ENCODE peak calls at places on chromosome 22, in ten cellular contexts. F is spleen; M is GM23338; V is Caco-2; K is cardiac muscle cell; C is lung; S is CD8-positive, alpha-beta T cell; L is OCI-LY7; P is SJSA1; H is fibroblast of lung. T is an unnamed sample.

GRCh38 chr22:20959578-20960461 is 7.2 kb upstream of the AIFM3 start:
- DNase-seq in S (no peak), M (no peak), K (no peak), H (no peak), F (peak; percentile 19), P (no peak), L (no peak), C (no peak), V (no peak), T (no peak)

GRCh38 chr22:17875631-17876030 is 101.4 kb upstream of the BID start:
- DNase-seq in C (no peak), M (no peak), L (no peak), K (no peak), S (no peak), P (no peak), F (no peak), V (no peak), H (no peak), T (no peak)

GRCh38 chr22:20014526-20015186 is 2.0 kb downstream of the ARVCF start:
- DNase-seq in C (no peak), S (no peak), V (no peak), H (no peak), K (no peak), M (no peak), F (peak; percentile 72), P (no peak), L (no peak), T (no peak)

GRCh38 chr22:50469377-50470305 is 5.2 kb downstream of the SBF1 start:
- DNase-seq in V (peak; percentile 62), S (peak; percentile 99), L (peak; percentile 98), C (peak; percentile 58), H (peak; percentile 68), M (peak; percentile 56), P (peak; percentile 68), K (peak; percentile 39), F (peak; percentile 98), T (peak; percentile 99)

GRCh38 chr22:50274311-50274710 is 4.1 kb upstream of the MAPK11 start:
- DNase-seq in L (peak; percentile 80), H (peak; percentile 59), F (no peak), K (peak; percentile 70), C (no peak), S (peak; percentile 44), V (no peak), P (no peak), M (peak; percentile 60), T (peak; percentile 27)

GRCh38 chr22:21972293-21972779 is 10.3 kb downstream of the TOP3B start:
- DNase-seq in F (no peak), L (peak; percentile 66), M (peak; percentile 75), S (peak; percentile 60), V (no peak), C (no peak), H (no peak), P (no peak), K (peak; percentile 49), T (peak; percentile 33)

GRCh38 chr22:23532756-23533155 is 47.3 kb downstream of the IGLL1 start:
- DNase-seq in F (peak; percentile 40), C (no peak), H (no peak), L (no peak), K (no peak), V (no peak), M (no peak), S (no peak), P (no peak), T (no peak)

GRCh38 chr22:17951315-17951714 is 73.0 kb downstream of the MICAL3 start:
- DNase-seq in S (no peak), P (no peak), C (no peak), M (no peak), K (no peak), H (no peak), F (no peak), L (no peak), V (no peak), T (no peak)

DNA sequence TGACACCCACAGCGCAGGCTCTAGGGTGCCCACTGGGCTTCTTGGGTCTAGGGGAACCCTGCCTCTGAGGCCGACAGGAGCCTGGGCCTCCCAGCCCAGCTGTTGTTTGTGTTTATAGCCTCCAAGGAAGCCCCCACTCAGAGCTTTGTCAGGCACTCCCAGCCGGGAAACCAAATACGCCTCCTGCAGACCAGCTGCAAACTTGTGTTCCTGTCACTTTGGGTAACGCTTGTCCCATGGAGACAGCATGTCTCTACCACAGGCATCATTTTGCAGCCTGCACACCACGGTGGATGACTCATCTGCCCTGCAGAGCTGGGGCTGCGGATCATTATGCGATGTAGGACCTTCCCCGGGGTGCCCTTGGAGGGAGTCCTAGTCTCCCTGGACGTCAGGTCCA is 40.6 kb upstream of the CRYBB3 start:
- DNase-seq in P (no peak), K (peak; percentile 14), M (no peak), V (no peak), S (no peak), F (no peak), C (no peak), H (peak; percentile 18), L (no peak), T (no peak)
- H3K4me1 ChIP-seq in P (no peaks in the 10 kb centered on the region), K (peaks cover 10% of the 10 kb centered on the region), M (no peaks in the 10 kb centered on the region), V (no peaks in the 10 kb centered on the region), S (no peaks in the 10 kb centered on the region), F (no peaks in the 10 kb centered on the region), C (peaks cover 7% of the 10 kb centered on the region), H (no peaks in the 10 kb centered on the region), L (no peaks in the 10 kb centered on the region), T (no peaks in the 10 kb centered on the region)

GRCh38 chr22:36360011-36360410 is 27.8 kb downstream of the MYH9 start:
- DNase-seq in V (no peak), M (peak; percentile 79), L (no peak), F (no peak), C (no peak), S (no peak), P (no peak), K (no peak), H (no peak), T (no peak)
- H3K4me1 ChIP-seq in V (peaks cover 89% of the 10 kb centered on the region), M (peaks cover 87% of the 10 kb centered on the region), L (peaks cover 74% of the 10 kb centered on the region), F (peaks cover 100% of the 10 kb centered on the region), C (peaks cover 66% of the 10 kb centered on the region), S (peaks cover 97% of the 10 kb centered on the region), P (peaks cover 100% of the 10 kb centered on the region), K (peaks cover 48% of the 10 kb centered on the region), H (peaks cover 75% of the 10 kb centered on the region), T (peaks cover 100% of the 10 kb centered on the region)

DNA sequence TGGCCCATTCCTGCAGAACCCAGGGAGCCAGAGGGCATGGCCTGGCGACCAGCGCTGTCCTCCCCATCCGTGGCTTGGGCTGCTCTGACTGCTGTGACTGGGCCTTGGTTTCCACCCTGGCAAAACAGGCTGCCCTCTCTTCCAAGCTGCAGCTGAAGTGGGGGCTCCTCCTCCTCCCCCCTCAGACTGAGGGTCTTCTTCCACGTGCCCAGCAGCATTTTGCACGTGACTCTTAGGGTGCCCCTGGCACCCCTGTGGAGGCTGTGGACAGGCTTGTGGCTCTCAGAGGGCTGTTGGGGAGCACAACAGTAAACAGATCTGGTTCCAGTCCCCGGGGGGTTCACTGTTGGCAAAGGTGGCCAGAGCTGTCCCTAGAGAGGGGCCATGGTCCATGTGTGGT is 51.4 kb downstream of the PISD start:
- DNase-seq in L (no peak), S (no peak), K (no peak), P (no peak), C (no peak), M (no peak), V (no peak), H (no peak), F (peak; percentile 51), T (no peak)
- H3K4me1 ChIP-seq in L (peaks cover 1% of the 10 kb centered on the region), S (no peaks in the 10 kb centered on the region), K (peaks cover 2% of the 10 kb centered on the region), P (no peaks in the 10 kb centered on the region), C (peaks cover 12% of the 10 kb centered on the region), M (no peaks in the 10 kb centered on the region), V (peaks cover 4% of the 10 kb centered on the region), H (peaks cover 2% of the 10 kb centered on the region), F (peaks cover 43% of the 10 kb centered on the region), T (peaks cover 6% of the 10 kb centered on the region)

DNA sequence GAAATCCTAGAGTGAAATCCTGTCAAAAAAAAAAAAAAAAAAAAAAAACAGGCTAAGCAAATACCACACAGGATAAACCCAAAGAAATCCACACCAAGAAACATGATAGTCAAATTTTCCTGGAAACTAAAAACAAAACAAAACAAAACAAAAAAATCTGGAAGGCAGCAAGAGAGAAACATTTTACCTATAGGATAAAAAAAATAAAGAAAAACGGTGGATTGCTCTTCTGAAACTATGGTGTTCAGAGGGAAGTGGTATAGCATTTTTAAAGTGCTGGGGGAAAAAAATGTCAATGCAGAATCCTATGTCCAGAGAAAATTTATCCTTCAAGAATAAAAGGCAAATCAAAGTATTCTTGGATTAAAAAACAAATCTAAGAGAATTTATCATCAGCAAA is 41.6 kb upstream of the CBX7 start:
- DNase-seq in M (no peak), C (no peak), P (no peak), K (no peak), H (no peak), F (no peak), L (no peak), V (no peak), S (no peak), T (no peak)
- H3K4me1 ChIP-seq in M (no peaks in the 10 kb centered on the region), C (no peaks in the 10 kb centered on the region), P (no peaks in the 10 kb centered on the region), K (no peaks in the 10 kb centered on the region), H (no peaks in the 10 kb centered on the region), F (peaks cover 11% of the 10 kb centered on the region), L (no peaks in the 10 kb centered on the region), V (no peaks in the 10 kb centered on the region), S (no peaks in the 10 kb centered on the region), T (no peaks in the 10 kb centered on the region)

GRCh38 chr22:38465673-38466490 is 2.0 kb upstream of the KDELR3 start:
- DNase-seq in V (no peak), F (peak; percentile 46), S (no peak), K (no peak), C (no peak), L (peak; percentile 48), M (no peak), P (no peak), H (no peak), T (no peak)
- H3K4me1 ChIP-seq in V (peaks cover 5% of the 10 kb centered on the region), F (peaks cover 50% of the 10 kb centered on the region), S (peaks cover 8% of the 10 kb centered on the region), K (peaks cover 25% of the 10 kb centered on the region), C (peaks cover 14% of the 10 kb centered on the region), L (peaks cover 33% of the 10 kb centered on the region), M (peaks cover 17% of the 10 kb centered on the region), P (peaks cover 25% of the 10 kb centered on the region), H (peaks cover 12% of the 10 kb centered on the region), T (peaks cover 16% of the 10 kb centered on the region)

DNA sequence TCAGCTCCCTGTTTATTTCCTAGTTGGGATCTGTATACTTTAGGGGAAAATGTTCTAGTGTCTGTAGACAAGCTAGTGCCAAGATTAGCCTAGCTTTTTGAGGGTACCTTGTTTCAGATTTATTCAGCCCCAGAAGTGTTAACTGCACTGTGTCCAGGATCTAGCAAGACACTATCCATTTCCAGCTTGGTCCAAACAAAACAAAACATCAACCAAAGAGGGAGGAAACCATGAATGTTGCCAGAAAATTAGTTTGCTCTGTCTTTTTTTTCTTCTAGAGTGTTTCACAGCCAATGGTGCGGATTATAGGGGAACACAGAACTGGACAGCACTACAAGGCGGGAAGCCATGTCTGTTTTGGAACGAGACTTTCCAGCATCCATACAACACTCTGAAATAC is 21.1 kb downstream of the KREMEN1 start:
- DNase-seq in P (no peak), F (no peak), S (no peak), L (no peak), K (peak; percentile 79), H (peak; percentile 60), V (no peak), C (no peak), M (no peak), T (no peak)
- H3K4me1 ChIP-seq in P (peaks cover 12% of the 10 kb centered on the region), F (peaks cover 3% of the 10 kb centered on the region), S (no peaks in the 10 kb centered on the region), L (no peaks in the 10 kb centered on the region), K (peaks cover 18% of the 10 kb centered on the region), H (peaks cover 3% of the 10 kb centered on the region), V (peaks cover 26% of the 10 kb centered on the region), C (peaks cover 9% of the 10 kb centered on the region), M (peaks cover 23% of the 10 kb centered on the region), T (no peaks in the 10 kb centered on the region)

GRCh38 chr22:46047226-46047625 is 70.3 kb upstream of the WNT7B start:
- DNase-seq in C (no peak), H (no peak), S (no peak), V (peak; percentile 8), P (no peak), F (peak; percentile 48), K (no peak), L (no peak), M (no peak), T (no peak)
- H3K4me1 ChIP-seq in C (peaks cover 22% of the 10 kb centered on the region), H (peaks cover 27% of the 10 kb centered on the region), S (peaks cover 37% of the 10 kb centered on the region), V (no peaks in the 10 kb centered on the region), P (peaks cover 37% of the 10 kb centered on the region), F (peaks cover 96% of the 10 kb centered on the region), K (no peaks in the 10 kb centered on the region), L (peaks cover 6% of the 10 kb centered on the region), M (peaks cover 10% of the 10 kb centered on the region), T (peaks cover 64% of the 10 kb centered on the region)